ENCODE peak calls at places on chromosomes 5 and 9, in six cellular contexts. N, R, Y, G, A and B are unnamed samples. For H3K9me2, the result is how much of the 10 kb centered on the place peaks cover.

GRCh38 chr9:6538666-6539071 is 106.9 kb downstream of the GLDC start:
- DNase-seq in N (no peak), A (no peak), Y (no peak), R (peak), G (no peak), B (no peak)

GRCh38 chr5:14557203-14557725 is 24.3 kb upstream of the OTULINL start:
- DNase-seq in N (no peak), A (no peak), R (no peak), G (no peak), Y (no peak), B (peak)

GRCh38 chr9:119435066-119435465 is 65.8 kb upstream of the BRINP1 start:
- DNase-seq in R (peak), A (no peak), N (no peak), Y (no peak), G (no peak), B (no peak)

GRCh38 chr9:131960805-131961495 is 118.7 kb downstream of the MED27 start:
- DNase-seq in Y (no peak), A (no peak), R (no peak), G (no peak), N (no peak), B (no peak)

GRCh38 chr5:32342656-32343055 is 29.9 kb upstream of the MTMR12 start:
- DNase-seq in N (no peak), R (no peak), Y (no peak), A (no peak), G (peak), B (no peak)

GRCh38 chr9:107827304-107827703 is 337.7 kb upstream of the KLF4 start:
- DNase-seq in N (no peak), G (no peak), Y (no peak), R (no peak), A (no peak), B (no peak)

GRCh38 chr5:41413067-41413466 is 97.3 kb downstream of the PLCXD3 start:
- DNase-seq in G (no peak), R (peak), N (peak), Y (no peak), A (no peak), B (no peak)

GRCh38 chr5:115551415-115551814 is 6.8 kb upstream of the FEM1C start:
- DNase-seq in A (peak), R (peak), N (peak), Y (no peak), G (no peak), B (peak)

GRCh38 chr5:116911074-116911473 is 336.5 kb upstream of the SEMA6A start:
- DNase-seq in A (no peak), Y (peak), N (no peak), G (no peak), R (no peak), B (no peak)

DNA sequence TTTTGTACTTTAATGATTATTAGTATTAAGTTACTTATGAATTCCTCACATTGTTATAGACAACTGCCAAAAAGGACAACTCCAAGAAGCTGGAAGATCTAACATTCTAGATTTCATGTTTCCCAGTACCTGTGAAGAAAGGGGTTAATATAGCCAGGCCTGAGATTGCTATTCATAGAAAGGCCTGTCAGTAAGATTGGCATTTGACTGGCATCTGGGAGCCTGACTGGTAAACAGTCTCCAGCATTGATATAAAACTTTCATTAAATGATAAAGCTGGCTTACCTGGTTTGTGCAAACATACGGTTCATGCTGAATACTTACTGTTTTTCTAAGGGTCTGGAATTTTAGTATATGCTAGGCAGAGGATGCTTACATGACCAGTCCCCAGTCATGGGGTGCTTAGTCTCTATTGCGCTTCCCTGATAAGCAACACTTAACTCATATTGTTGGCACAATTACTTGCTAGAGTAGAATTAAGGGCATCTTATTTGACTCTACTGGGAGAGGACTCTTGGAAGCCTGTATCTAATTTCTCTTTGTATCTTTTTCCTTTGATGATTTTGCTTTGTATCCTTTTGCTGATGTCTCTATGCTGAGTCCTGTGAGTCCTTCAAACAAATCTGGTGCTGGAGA is 340.4 kb upstream of the SEMA6A start:
- DNase-seq in A (no peak), Y (no peak), R (no peak), N (no peak), G (no peak), B (no peak)
- H3K9me2 ChIP-seq in A (under half), Y (under half), R (under half), N (under half), G (under half), B (under half)

GRCh38 chr5:173933901-173934300 is 45.8 kb downstream of the CPEB4 start:
- DNase-seq in Y (no peak), A (no peak), N (no peak), G (no peak), R (no peak), B (no peak)
- H3K9me2 ChIP-seq in Y (under half), A (under half), N (under half), G (under half), R (under half), B (under half)

GRCh38 chr9:82890401-82890800 is 172.5 kb downstream of the RASEF start:
- DNase-seq in A (no peak), G (no peak), N (no peak), R (no peak), Y (no peak), B (no peak)

GRCh38 chr9:82890865-82891264 is 172.1 kb downstream of the RASEF start:
- DNase-seq in A (no peak), Y (no peak), R (no peak), N (no peak), G (no peak), B (no peak)

GRCh38 chr9:82891321-82891720 is 171.6 kb downstream of the RASEF start:
- DNase-seq in A (no peak), G (no peak), N (no peak), Y (no peak), R (no peak), B (no peak)

DNA sequence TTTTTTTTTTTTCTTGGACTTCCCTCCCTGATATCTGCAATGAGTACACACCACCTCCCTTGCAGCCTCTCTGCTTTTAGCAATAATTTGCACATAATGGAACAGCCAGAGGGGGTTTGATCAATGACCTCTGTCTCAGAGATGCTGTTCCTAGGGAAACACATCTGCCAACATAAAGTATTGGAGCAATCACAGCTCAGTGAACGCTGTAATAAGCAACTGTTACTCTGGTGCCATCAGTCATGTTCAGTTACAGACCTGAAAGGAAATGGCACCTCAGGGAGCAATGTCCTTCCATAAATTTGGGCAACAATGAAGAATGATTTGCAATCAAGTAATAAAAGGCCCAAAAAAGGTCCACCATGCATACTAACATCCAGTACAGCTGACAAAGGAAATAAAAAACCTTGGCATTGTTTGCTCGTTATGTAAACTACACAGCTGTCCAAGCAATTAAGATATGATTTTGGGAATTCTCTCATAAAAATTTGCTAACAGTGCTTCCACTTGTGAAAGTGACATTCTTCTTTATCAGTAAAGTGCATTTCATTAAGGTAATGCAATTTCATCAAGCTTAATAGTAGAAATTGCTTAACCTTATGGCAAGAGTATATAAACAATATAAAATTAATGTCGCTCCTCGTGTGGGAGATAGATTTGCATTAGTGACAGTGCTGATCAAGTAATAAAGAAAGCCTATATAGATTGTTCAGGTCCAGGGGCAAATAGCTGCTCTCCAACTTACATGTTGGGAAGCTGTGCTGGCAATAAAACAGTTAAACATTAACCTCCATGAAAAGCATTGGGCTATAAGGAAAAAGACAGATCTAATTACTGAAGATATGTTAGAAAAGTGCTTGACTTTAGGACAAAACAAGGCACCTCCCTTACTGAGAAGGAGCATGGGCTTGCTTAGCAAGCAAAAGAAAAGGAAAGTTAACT is 167.7 kb downstream of the RASEF start:
- DNase-seq in N (no peak), A (no peak), Y (no peak), G (peak), R (no peak), B (peak)
- H3K9me2 ChIP-seq in N (under half), A (under half), Y (under half), G (under half), R (under half), B (under half)

GRCh38 chr9:84697042-84697441 is 27.5 kb downstream of the NTRK2 start:
- DNase-seq in G (no peak), Y (no peak), R (no peak), N (no peak), A (no peak), B (no peak)
- H3K9me2 ChIP-seq in G (under half), Y (under half), R (under half), N (under half), A (under half), B (under half)

DNA sequence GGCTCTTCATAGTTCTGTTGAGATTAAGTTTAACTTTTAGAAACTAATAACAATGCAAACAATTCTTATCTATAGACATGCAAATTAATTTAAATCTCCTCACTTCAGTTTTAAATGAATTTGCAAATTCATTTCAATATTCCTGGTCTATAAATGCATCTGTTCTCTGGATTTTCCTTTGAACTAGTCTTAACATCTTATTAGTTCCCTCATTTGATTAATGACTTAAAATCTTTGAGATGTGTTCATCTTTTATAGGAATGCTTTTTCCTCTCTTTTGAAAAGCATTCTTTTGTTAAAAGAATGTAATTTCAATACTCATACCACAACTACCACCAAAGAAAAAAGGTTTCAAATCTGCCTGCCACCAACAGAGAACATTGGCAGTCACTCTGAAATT is 169.4 kb downstream of the RASEF start:
- DNase-seq in Y (no peak), A (no peak), N (no peak), G (no peak), R (no peak), B (no peak)
- H3K9me2 ChIP-seq in Y (under half), A (under half), N (under half), G (under half), R (under half), B (under half)

DNA sequence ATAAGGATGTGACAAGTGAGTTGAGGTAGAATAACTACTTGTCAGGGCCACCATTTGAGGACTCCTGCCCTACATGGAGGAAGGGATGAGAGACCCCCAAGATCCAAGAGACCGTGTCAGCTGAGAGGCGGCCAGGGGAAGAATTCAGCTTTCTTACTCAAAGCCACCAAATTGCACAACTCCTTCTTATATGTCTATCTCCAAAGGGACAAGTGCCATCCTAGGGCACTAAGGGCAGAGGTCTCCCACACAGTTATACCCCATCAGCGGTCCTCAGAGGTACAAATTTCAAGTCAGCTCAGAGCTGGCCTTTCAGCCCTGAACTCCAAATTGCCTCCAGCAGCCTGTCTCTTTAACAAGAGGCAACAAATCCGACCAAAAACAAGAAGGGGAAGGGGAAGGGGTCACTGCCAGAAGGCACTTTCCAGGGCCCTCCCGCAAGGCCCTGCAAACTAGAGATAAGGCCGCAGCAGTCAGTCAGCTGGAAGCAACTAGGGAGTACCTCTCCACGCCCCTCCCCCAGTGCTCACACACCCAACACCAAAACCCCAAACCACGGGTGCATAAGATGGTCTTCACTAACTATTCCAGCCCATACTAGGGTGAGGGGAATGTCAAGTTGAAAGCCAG is 6.1 kb upstream of the STOML2 start:
- DNase-seq in A (no peak), G (no peak), N (no peak), R (no peak), Y (no peak), B (no peak)
- H3K9me2 ChIP-seq in A (under half), G (under half), N (under half), R (under half), Y (under half), B (under half)

DNA sequence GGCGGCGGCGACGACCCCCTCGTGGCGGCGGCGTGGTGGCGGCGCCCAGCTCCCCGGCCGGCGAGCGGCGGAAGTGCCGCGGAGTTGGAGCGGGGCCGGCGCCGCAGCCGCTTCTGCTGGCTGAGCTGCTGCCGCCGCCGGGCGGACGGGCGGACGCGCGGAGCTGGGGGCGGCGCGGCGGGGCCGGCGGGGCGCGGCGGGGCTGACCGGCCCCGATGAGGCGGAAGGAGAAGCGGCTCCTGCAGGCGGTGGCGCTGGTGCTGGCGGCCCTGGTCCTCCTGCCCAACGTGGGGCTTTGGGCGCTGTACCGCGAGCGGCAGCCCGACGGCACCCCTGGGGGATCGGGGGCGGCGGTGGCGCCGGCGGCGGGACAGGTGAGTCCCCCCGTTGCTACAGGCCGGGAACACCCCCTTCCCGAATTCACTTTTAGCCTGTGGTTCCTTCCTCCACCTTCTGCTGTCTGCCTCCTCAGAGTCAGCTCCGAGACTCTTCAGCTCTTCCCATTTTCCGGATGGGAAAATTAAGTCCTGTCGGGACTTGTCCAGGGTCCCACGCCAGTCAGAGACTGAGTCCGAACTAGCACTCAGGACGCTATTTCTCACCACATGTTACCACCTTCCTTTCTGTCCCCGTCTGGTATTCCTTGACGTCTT is at the start of gene GALNT10:
- DNase-seq in A (peak), Y (peak), R (peak), G (peak), N (peak), B (peak)
- H3K9me2 ChIP-seq in A (under half), Y (under half), R (under half), G (under half), N (under half), B (under half)

GRCh38 chr5:146082798-146083197 is 22.6 kb downstream of the PLAC8L1 start:
- DNase-seq in R (no peak), N (no peak), G (no peak), Y (no peak), A (no peak), B (no peak)

GRCh38 chr5:146081685-146082084 is 23.7 kb downstream of the PLAC8L1 start:
- DNase-seq in A (no peak), Y (no peak), R (no peak), G (no peak), N (no peak), B (no peak)

GRCh38 chr5:146076455-146076854 is 28.9 kb downstream of the PLAC8L1 start:
- DNase-seq in Y (peak), R (no peak), G (no peak), N (no peak), A (no peak), B (no peak)

GRCh38 chr5:146078566-146078965 is 26.8 kb downstream of the PLAC8L1 start:
- DNase-seq in R (no peak), A (no peak), Y (no peak), N (no peak), G (no peak), B (no peak)

GRCh38 chr5:146079695-146080361 is 25.5 kb downstream of the PLAC8L1 start:
- DNase-seq in N (peak), R (peak), A (no peak), G (no peak), Y (no peak), B (no peak)
- H3K9me2 ChIP-seq in N (under half), R (under half), A (under half), G (under half), Y (under half), B (under half)

GRCh38 chr5:89827388-89827787 is 582.2 kb downstream of the CETN3 start:
- DNase-seq in R (peak), Y (no peak), N (no peak), G (no peak), A (no peak), B (no peak)

GRCh38 chr5:89826938-89827337 is 582.6 kb downstream of the CETN3 start:
- DNase-seq in Y (no peak), N (no peak), G (no peak), R (no peak), A (no peak), B (no peak)

DNA sequence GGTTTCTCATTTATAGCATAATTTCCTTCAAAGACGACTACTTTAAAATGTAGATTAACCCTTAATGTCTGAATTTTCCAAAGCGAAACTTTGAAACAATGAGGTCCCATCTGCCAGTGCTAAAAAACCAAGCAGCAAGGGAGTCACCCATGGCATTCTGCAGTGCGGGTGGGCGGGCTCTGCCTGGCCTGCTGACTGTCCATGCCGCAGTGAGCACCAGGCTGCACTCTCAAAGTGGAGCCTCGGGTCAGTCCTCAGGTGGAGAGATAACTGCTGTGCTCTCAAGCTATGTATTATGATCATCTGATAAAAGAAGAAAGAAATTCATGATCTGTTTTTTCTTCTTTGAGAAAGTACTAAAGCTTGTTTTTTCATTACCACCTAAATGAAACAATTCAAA is 581.6 kb downstream of the CETN3 start:
- DNase-seq in R (no peak), A (no peak), G (no peak), N (no peak), Y (no peak), B (no peak)
- H3K9me2 ChIP-seq in R (under half), A (under half), G (under half), N (under half), Y (under half), B (under half)